ENCODE peak calls at places on chromosomes 11 and 22, in four cellular contexts. One of them, this sample, is unnamed.

GRCh38 chr11:1002091-1002984 is 34.2 kb downstream of the MUC6 start:
- DNase-seq in Panc1: no peak
- DNase-seq in ovary: no peak
- DNase-seq in fibroblast of lung: no peak
- DNase-seq in this sample: no peak

GRCh38 chr11:104852811-104853210 is 45.4 kb downstream of the CASP12 start:
- DNase-seq in ovary: no peak
- DNase-seq in fibroblast of lung: peak
- DNase-seq in Panc1: no peak
- DNase-seq in this sample: no peak

GRCh38 chr11:115672999-115673411 is 168.8 kb upstream of the CADM1 start:
- DNase-seq in fibroblast of lung: peak
- DNase-seq in Panc1: no peak
- DNase-seq in ovary: peak
- DNase-seq in this sample: no peak

GRCh38 chr11:97739892-97740782 is 1280.6 kb upstream of the CNTN5 start:
- DNase-seq in fibroblast of lung: peak
- DNase-seq in ovary: no peak
- DNase-seq in Panc1: no peak
- DNase-seq in this sample: no peak

GRCh38 chr11:114059278-114059983 is at the start of gene ZBTB16:
- DNase-seq in fibroblast of lung: no peak
- DNase-seq in Panc1: no peak
- DNase-seq in ovary: peak
- DNase-seq in this sample: peak

GRCh38 chr11:116833816-116834534 is 3.4 kb downstream of the APOA1 start:
- DNase-seq in Panc1: no peak
- DNase-seq in ovary: no peak
- DNase-seq in fibroblast of lung: no peak
- DNase-seq in this sample: no peak

GRCh38 chr11:88174627-88175003 is 628 bp downstream of the RAB38 start:
- DNase-seq in ovary: peak
- DNase-seq in Panc1: no peak
- DNase-seq in fibroblast of lung: peak
- DNase-seq in this sample: peak

GRCh38 chr22:17726561-17727243 is 47.6 kb downstream of the BID start:
- DNase-seq in Panc1: no peak
- DNase-seq in ovary: no peak
- DNase-seq in fibroblast of lung: peak
- DNase-seq in this sample: no peak

GRCh38 chr11:92859290-92859689 is 110.2 kb upstream of the MTNR1B start:
- DNase-seq in fibroblast of lung: no peak
- DNase-seq in Panc1: no peak
- DNase-seq in ovary: no peak
- DNase-seq in this sample: no peak

GRCh38 chr11:23988381-23989006 is 508.4 kb upstream of the LUZP2 start:
- DNase-seq in Panc1: no peak
- DNase-seq in ovary: no peak
- DNase-seq in fibroblast of lung: peak
- DNase-seq in this sample: no peak

GRCh38 chr22:40954095-40954494 is 2.9 kb downstream of the RBX1 start:
- DNase-seq in Panc1: no peak
- DNase-seq in fibroblast of lung: no peak
- DNase-seq in ovary: no peak
- DNase-seq in this sample: no peak

DNA sequence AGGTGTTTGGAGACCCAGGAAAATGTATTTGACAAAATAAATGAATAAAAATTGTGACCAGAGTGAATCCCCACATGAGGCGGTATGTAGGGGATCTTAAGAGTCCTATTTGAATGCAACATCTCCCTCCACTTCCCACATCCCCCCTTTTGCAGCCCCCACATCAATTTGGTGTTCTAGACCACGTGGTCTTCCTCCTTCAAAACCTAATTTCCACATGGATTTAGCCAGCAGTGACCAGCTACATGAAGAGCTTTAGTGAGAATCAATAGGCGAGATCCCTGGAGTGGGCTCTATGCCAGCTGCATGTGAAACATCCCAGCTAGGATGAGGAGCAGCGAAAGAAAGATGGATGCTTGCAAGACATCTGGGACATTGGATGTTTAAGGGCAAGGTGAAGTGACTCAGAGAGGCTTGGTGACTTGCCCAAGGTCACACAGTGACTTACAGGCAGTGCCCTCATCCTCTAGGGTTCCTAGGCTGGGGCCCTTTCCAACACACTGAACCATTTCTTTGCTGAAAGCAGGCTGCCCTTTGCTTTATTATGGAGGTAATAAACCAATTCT is 23.8 kb downstream of the TSPAN18 start:
- DNase-seq in fibroblast of lung: no peak
- DNase-seq in Panc1: no peak
- DNase-seq in ovary: no peak
- DNase-seq in this sample: no peak
- TF ChIP-seq CTCF in fibroblast of lung: no peak
- TF ChIP-seq CTCF in Panc1: no peak
- TF ChIP-seq CTCF in ovary: no peak
- TF ChIP-seq CTCF in this sample: no peak

GRCh38 chr11:64218628-64219353 is 7.2 kb downstream of the TRPT1 start:
- DNase-seq in Panc1: no peak
- DNase-seq in fibroblast of lung: no peak
- DNase-seq in ovary: no peak
- DNase-seq in this sample: no peak
- H3K27ac ChIP-seq in Panc1: no peak
- H3K27ac ChIP-seq in fibroblast of lung: no peak
- H3K27ac ChIP-seq in ovary: no peak
- H3K27ac ChIP-seq in this sample: no peak

DNA sequence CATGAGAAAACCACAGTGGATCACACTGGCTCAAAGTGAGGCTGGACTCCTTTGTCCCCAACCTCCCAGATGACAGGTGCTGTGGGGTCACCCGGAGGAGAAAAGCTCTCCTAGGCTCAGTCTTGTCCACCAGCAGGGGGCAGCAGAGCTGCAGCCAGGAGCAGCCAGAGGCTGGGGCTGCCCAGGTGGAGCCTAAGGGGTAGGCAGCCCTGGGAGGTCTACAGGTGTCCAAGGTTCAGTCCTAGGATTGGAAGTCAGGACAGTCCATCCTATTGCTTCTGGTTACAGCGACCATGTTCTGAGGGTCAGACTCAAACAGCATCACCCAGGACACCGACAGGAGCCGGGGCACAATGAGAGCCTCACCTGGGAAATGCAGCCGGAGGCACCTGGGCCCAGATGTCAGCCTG is 77.6 kb upstream of the IGLL5 start:
- DNase-seq in Panc1: no peak
- DNase-seq in fibroblast of lung: peak
- DNase-seq in ovary: no peak
- DNase-seq in this sample: no peak
- TF ChIP-seq CTCF in Panc1: no peak
- TF ChIP-seq CTCF in fibroblast of lung: peak
- TF ChIP-seq CTCF in ovary: no peak
- TF ChIP-seq CTCF in this sample: no peak

GRCh38 chr11:63666874-63667273 is 4.3 kb downstream of the ATL3 start:
- DNase-seq in ovary: no peak
- DNase-seq in Panc1: no peak
- DNase-seq in fibroblast of lung: peak
- DNase-seq in this sample: no peak
- H3K27ac ChIP-seq in ovary: no peak
- H3K27ac ChIP-seq in Panc1: no peak
- H3K27ac ChIP-seq in fibroblast of lung: peak
- H3K27ac ChIP-seq in this sample: peak

GRCh38 chr22:21802056-21802455 is 65.4 kb downstream of the MAPK1 start:
- DNase-seq in fibroblast of lung: peak
- DNase-seq in ovary: no peak
- DNase-seq in Panc1: no peak
- DNase-seq in this sample: no peak

GRCh38 chr22:21796231-21796630 is 60.6 kb upstream of the YPEL1 start:
- DNase-seq in ovary: no peak
- DNase-seq in fibroblast of lung: no peak
- DNase-seq in Panc1: no peak
- DNase-seq in this sample: no peak

GRCh38 chr22:21796863-21797262 is 61.3 kb upstream of the YPEL1 start:
- DNase-seq in fibroblast of lung: no peak
- DNase-seq in Panc1: no peak
- DNase-seq in ovary: no peak
- DNase-seq in this sample: no peak

GRCh38 chr22:21800552-21801303 is 65.1 kb upstream of the YPEL1 start:
- DNase-seq in ovary: no peak
- DNase-seq in Panc1: no peak
- DNase-seq in fibroblast of lung: no peak
- DNase-seq in this sample: no peak

DNA sequence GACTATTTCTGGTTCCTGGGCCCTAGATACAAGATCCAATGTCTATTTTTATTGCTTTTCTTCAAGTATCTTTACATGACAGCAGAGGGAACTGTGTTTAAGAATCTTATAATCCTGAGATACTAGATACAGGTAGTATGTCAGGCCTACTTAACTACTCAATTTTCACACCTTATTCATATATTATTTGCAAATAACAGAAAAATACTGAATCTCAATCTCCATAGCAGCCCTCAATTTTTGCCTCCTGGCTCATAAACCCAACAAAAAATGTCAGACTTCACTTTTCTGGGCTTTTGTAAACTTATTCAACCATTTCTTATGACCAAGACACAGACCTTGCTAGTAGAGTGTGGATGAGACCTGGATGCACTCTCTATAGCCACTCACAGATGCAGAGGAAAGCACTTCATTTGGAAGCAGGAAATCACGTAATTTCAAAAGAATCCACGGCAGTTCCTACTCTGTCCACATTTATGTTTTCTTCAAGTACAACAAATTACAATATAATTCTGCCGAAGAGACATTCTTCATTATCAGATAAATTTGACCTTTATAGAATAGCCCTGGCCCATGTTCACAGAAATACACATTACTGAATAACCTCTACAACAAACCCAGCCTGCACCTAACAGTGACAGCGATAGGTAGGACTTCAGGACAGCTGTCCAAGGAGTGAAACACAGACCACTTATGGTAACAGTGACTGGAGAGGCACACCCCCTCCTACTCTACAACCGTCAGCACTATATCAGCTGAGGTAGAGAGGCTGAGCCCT is 62.0 kb upstream of the YPEL1 start:
- DNase-seq in ovary: no peak
- DNase-seq in Panc1: no peak
- DNase-seq in fibroblast of lung: peak
- DNase-seq in this sample: no peak
- TF ChIP-seq CTCF in ovary: no peak
- TF ChIP-seq CTCF in Panc1: no peak
- TF ChIP-seq CTCF in fibroblast of lung: no peak
- TF ChIP-seq CTCF in this sample: no peak

DNA sequence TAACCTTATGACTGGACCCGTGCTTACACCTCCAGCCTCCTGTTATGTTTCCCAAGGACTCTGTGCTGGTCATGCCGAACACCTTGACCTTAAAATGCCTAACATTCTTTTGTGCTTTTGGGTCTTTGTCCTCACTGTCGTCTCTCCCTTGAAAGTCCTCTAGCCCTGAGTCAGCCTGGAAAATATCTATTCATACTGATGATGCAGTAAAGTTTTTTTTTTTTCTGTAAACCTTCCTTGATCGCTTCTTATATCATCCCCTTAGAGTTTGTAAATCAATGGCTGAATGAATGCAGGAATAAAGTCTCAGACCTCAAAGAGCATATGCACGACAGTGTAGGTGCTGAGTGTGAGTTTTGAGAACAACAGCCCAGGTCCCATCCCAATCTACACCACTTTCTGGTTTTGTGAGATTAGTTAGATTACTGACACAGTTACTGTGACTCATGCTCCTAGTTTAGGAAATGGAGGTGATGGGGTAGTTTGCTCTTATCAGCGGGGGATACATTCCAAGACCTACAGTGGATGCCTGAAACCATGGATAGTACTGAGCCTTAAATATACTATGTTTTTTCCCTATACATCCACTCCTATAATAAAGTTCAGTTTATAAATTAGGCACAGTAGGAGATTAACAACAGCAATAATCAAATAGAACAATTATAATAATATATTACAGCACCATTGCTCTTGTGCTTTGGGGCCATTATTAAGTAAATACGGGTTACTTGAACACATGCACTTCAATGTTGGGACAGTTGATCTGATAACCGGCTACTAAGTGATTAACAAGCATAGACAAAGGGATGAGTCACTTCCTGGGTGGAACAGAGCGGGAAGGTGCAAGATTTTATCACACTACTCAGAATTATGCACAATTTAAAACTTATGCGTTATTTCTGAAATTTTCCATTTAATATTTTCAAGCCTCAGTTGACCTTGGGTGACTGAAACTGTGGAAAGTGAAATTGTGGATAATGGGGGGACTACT is 8.5 kb downstream of the TCN1 start:
- DNase-seq in fibroblast of lung: peak
- DNase-seq in ovary: no peak
- DNase-seq in Panc1: no peak
- DNase-seq in this sample: peak
- H3K27ac ChIP-seq in fibroblast of lung: no peak
- H3K27ac ChIP-seq in ovary: no peak
- H3K27ac ChIP-seq in Panc1: no peak
- H3K27ac ChIP-seq in this sample: no peak

GRCh38 chr11:77884829-77885190 is 63.9 kb downstream of the AAMDC start:
- DNase-seq in ovary: no peak
- DNase-seq in fibroblast of lung: no peak
- DNase-seq in Panc1: no peak
- DNase-seq in this sample: no peak
- TF ChIP-seq CTCF in ovary: no peak
- TF ChIP-seq CTCF in fibroblast of lung: no peak
- TF ChIP-seq CTCF in Panc1: no peak
- TF ChIP-seq CTCF in this sample: no peak

DNA sequence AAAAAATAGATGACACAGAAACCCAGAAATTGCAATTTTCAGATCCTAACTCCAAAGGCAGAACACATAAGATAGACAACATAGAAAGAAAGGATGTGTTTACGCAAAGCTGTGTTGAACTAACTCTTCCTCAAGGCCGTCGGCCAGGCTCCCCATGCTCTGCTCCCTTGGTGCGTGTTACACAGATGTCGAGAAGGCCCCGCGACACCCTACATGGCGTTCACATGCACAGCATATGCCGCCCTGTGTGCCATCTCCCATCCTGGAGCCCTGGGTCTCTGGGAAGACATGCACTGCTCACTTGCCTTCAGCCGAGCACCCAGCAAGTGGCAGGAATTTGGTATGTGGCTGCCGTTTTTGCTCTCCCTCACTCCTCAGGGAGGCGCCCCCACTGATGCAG is 47.0 kb upstream of the ARFGAP3 start:
- DNase-seq in Panc1: no peak
- DNase-seq in fibroblast of lung: no peak
- DNase-seq in ovary: no peak
- DNase-seq in this sample: no peak
- H3K27ac ChIP-seq in Panc1: no peak
- H3K27ac ChIP-seq in fibroblast of lung: no peak
- H3K27ac ChIP-seq in ovary: no peak
- H3K27ac ChIP-seq in this sample: no peak

This sample was measured in RWPE1.